ENCODE peak calls at places on chromosomes 11 and 22, in nine cellular contexts. One of them, this sample, is unnamed.

GRCh38 chr22:25368271-25368670 is 148.8 kb downstream of the CRYBB2 start:
- DNase-seq in CD4-positive, alpha-beta T cell: no peak
- DNase-seq in ovary: no peak
- DNase-seq in stomach: peak; percentile 45
- DNase-seq in psoas muscle: peak; percentile 53
- DNase-seq in A549: no peak
- DNase-seq in HCT116: no peak
- DNase-seq in GM12878: no peak
- DNase-seq in neuronal stem cell: no peak
- DNase-seq in this sample: no peak

GRCh38 chr11:64183890-64184289 is 2.1 kb upstream of the STIP1 start:
- DNase-seq in CD4-positive, alpha-beta T cell: no peak
- DNase-seq in ovary: no peak
- DNase-seq in stomach: no peak
- DNase-seq in psoas muscle: no peak
- DNase-seq in A549: no peak
- DNase-seq in HCT116: no peak
- DNase-seq in GM12878: no peak
- DNase-seq in neuronal stem cell: no peak
- DNase-seq in this sample: no peak

GRCh38 chr11:59197990-59198389 is 14.7 kb downstream of the MPEG1 start:
- DNase-seq in CD4-positive, alpha-beta T cell: no peak
- DNase-seq in ovary: peak; percentile 77
- DNase-seq in stomach: peak; percentile 83
- DNase-seq in psoas muscle: peak; percentile 82
- DNase-seq in A549: no peak
- DNase-seq in HCT116: no peak
- DNase-seq in GM12878: no peak
- DNase-seq in neuronal stem cell: no peak
- DNase-seq in this sample: no peak

GRCh38 chr11:110712643-110713468 is 619 bp upstream of the ARHGAP20 start:
- DNase-seq in CD4-positive, alpha-beta T cell: peak; percentile 1
- DNase-seq in ovary: no peak
- DNase-seq in stomach: no peak
- DNase-seq in psoas muscle: peak; percentile 60
- DNase-seq in A549: no peak
- DNase-seq in HCT116: no peak
- DNase-seq in GM12878: no peak
- DNase-seq in neuronal stem cell: peak; percentile 47
- DNase-seq in this sample: no peak

GRCh38 chr11:9951714-9952275 is 287.9 kb downstream of the SWAP70 start:
- DNase-seq in CD4-positive, alpha-beta T cell: no peak
- DNase-seq in ovary: no peak
- DNase-seq in stomach: no peak
- DNase-seq in psoas muscle: peak; percentile 59
- DNase-seq in A549: no peak
- DNase-seq in HCT116: no peak
- DNase-seq in GM12878: no peak
- DNase-seq in neuronal stem cell: no peak
- DNase-seq in this sample: no peak

GRCh38 chr11:10309163-10310093 is 4.6 kb downstream of the ADM start:
- DNase-seq in CD4-positive, alpha-beta T cell: no peak
- DNase-seq in ovary: peak; percentile 73
- DNase-seq in stomach: peak; percentile 91
- DNase-seq in psoas muscle: peak; percentile 89
- DNase-seq in A549: peak; percentile 80
- DNase-seq in HCT116: peak; percentile 83
- DNase-seq in GM12878: no peak
- DNase-seq in neuronal stem cell: no peak
- DNase-seq in this sample: no peak

GRCh38 chr11:10374386-10374785 is 69.5 kb downstream of the ADM start:
- DNase-seq in CD4-positive, alpha-beta T cell: no peak
- DNase-seq in ovary: no peak
- DNase-seq in stomach: no peak
- DNase-seq in psoas muscle: no peak
- DNase-seq in A549: no peak
- DNase-seq in HCT116: no peak
- DNase-seq in GM12878: no peak
- DNase-seq in neuronal stem cell: no peak
- DNase-seq in this sample: no peak

GRCh38 chr11:77080643-77081210 is 14.0 kb downstream of the CAPN5 start:
- DNase-seq in CD4-positive, alpha-beta T cell: no peak
- DNase-seq in ovary: no peak
- DNase-seq in stomach: peak; percentile 25
- DNase-seq in psoas muscle: no peak
- DNase-seq in A549: no peak
- DNase-seq in HCT116: no peak
- DNase-seq in GM12878: no peak
- DNase-seq in neuronal stem cell: no peak
- DNase-seq in this sample: no peak

GRCh38 chr22:47552541-47553205 is 790.2 kb downstream of the TBC1D22A start:
- DNase-seq in CD4-positive, alpha-beta T cell: no peak
- DNase-seq in ovary: no peak
- DNase-seq in stomach: no peak
- DNase-seq in psoas muscle: no peak
- DNase-seq in A549: no peak
- DNase-seq in HCT116: no peak
- DNase-seq in GM12878: no peak
- DNase-seq in neuronal stem cell: no peak
- DNase-seq in this sample: no peak
- H3K9me3 ChIP-seq in CD4-positive, alpha-beta T cell: no peaks in the 10 kb centered on the region
- H3K9me3 ChIP-seq in ovary: no peaks in the 10 kb centered on the region
- H3K9me3 ChIP-seq in stomach: no peaks in the 10 kb centered on the region
- H3K9me3 ChIP-seq in psoas muscle: no peaks in the 10 kb centered on the region
- H3K9me3 ChIP-seq in A549: no peaks in the 10 kb centered on the region
- H3K9me3 ChIP-seq in HCT116: no peaks in the 10 kb centered on the region
- H3K9me3 ChIP-seq in GM12878: no peaks in the 10 kb centered on the region
- H3K9me3 ChIP-seq in neuronal stem cell: no peaks in the 10 kb centered on the region
- H3K9me3 ChIP-seq in this sample: no peaks in the 10 kb centered on the region

GRCh38 chr11:98130117-98130625 is 890.6 kb upstream of the CNTN5 start:
- DNase-seq in CD4-positive, alpha-beta T cell: no peak
- DNase-seq in ovary: no peak
- DNase-seq in stomach: no peak
- DNase-seq in psoas muscle: no peak
- DNase-seq in A549: no peak
- DNase-seq in HCT116: no peak
- DNase-seq in GM12878: no peak
- DNase-seq in neuronal stem cell: no peak
- DNase-seq in this sample: no peak
- H3K9me3 ChIP-seq in CD4-positive, alpha-beta T cell: peaks cover 5% of the 10 kb centered on the region
- H3K9me3 ChIP-seq in ovary: no peaks in the 10 kb centered on the region
- H3K9me3 ChIP-seq in stomach: no peaks in the 10 kb centered on the region
- H3K9me3 ChIP-seq in psoas muscle: no peaks in the 10 kb centered on the region
- H3K9me3 ChIP-seq in A549: no peaks in the 10 kb centered on the region
- H3K9me3 ChIP-seq in HCT116: peaks cover 8% of the 10 kb centered on the region
- H3K9me3 ChIP-seq in GM12878: no peaks in the 10 kb centered on the region
- H3K9me3 ChIP-seq in neuronal stem cell: no peaks in the 10 kb centered on the region
- H3K9me3 ChIP-seq in this sample: no peaks in the 10 kb centered on the region

DNA sequence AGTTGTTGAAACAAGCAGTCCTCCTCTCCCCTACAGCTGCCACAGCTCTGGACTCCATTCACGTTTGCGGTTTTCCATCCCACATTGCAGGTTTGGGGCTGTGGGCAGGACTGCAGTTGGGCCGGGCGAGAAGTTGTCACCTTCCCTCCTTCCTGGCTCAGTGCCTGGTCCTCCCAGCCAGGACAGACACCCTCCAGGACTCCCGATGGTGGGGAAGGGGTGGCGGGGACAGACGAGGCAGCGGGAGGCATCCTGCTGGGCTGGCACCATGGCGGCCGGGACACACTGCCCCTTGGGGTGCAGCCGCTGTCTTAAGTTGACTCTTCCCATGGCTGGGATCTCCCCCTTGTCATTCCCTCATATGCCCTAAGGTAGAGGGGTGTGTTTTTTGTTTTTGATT is 615.2 kb downstream of the BRD1 start:
- DNase-seq in CD4-positive, alpha-beta T cell: no peak
- DNase-seq in ovary: peak; percentile 13
- DNase-seq in stomach: peak; percentile 9
- DNase-seq in psoas muscle: no peak
- DNase-seq in A549: no peak
- DNase-seq in HCT116: no peak
- DNase-seq in GM12878: no peak
- DNase-seq in neuronal stem cell: no peak
- DNase-seq in this sample: no peak
- H3K9me3 ChIP-seq in CD4-positive, alpha-beta T cell: no peaks in the 10 kb centered on the region
- H3K9me3 ChIP-seq in ovary: no peaks in the 10 kb centered on the region
- H3K9me3 ChIP-seq in stomach: no peaks in the 10 kb centered on the region
- H3K9me3 ChIP-seq in psoas muscle: no peaks in the 10 kb centered on the region
- H3K9me3 ChIP-seq in A549: peaks cover 2% of the 10 kb centered on the region
- H3K9me3 ChIP-seq in HCT116: no peaks in the 10 kb centered on the region
- H3K9me3 ChIP-seq in GM12878: no peaks in the 10 kb centered on the region
- H3K9me3 ChIP-seq in neuronal stem cell: no peaks in the 10 kb centered on the region
- H3K9me3 ChIP-seq in this sample: no peaks in the 10 kb centered on the region

DNA sequence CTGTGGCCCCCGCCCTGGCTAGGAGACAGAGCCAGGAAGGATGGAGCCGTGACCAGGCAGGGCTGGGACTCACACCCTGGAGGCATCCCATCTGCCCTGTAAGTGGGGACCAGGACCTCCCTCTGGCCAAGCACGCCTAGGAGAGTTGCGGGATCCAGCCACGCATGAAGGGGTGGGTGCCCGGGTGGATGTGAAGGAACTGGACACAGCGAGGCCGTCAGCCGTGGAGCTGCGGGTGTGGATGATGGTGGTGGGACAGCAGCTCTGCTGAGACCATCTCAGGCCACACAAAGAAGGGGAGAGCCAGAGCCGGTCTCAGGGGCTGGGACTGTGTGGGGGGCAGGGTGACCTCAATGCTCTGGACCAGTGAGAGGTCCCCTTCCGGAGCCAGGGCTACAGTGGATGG is 746.4 kb downstream of the BRD1 start:
- DNase-seq in CD4-positive, alpha-beta T cell: no peak
- DNase-seq in ovary: no peak
- DNase-seq in stomach: no peak
- DNase-seq in psoas muscle: peak; percentile 30
- DNase-seq in A549: no peak
- DNase-seq in HCT116: no peak
- DNase-seq in GM12878: no peak
- DNase-seq in neuronal stem cell: no peak
- DNase-seq in this sample: no peak
- H3K9me3 ChIP-seq in CD4-positive, alpha-beta T cell: no peaks in the 10 kb centered on the region
- H3K9me3 ChIP-seq in ovary: no peaks in the 10 kb centered on the region
- H3K9me3 ChIP-seq in stomach: no peaks in the 10 kb centered on the region
- H3K9me3 ChIP-seq in psoas muscle: no peaks in the 10 kb centered on the region
- H3K9me3 ChIP-seq in A549: no peaks in the 10 kb centered on the region
- H3K9me3 ChIP-seq in HCT116: no peaks in the 10 kb centered on the region
- H3K9me3 ChIP-seq in GM12878: no peaks in the 10 kb centered on the region
- H3K9me3 ChIP-seq in neuronal stem cell: no peaks in the 10 kb centered on the region
- H3K9me3 ChIP-seq in this sample: no peaks in the 10 kb centered on the region

GRCh38 chr22:49349841-49350381 is 477.8 kb downstream of the BRD1 start:
- DNase-seq in CD4-positive, alpha-beta T cell: no peak
- DNase-seq in ovary: no peak
- DNase-seq in stomach: no peak
- DNase-seq in psoas muscle: peak; percentile 38
- DNase-seq in A549: no peak
- DNase-seq in HCT116: no peak
- DNase-seq in GM12878: no peak
- DNase-seq in neuronal stem cell: no peak
- DNase-seq in this sample: no peak
- H3K9me3 ChIP-seq in CD4-positive, alpha-beta T cell: no peaks in the 10 kb centered on the region
- H3K9me3 ChIP-seq in ovary: no peaks in the 10 kb centered on the region
- H3K9me3 ChIP-seq in stomach: no peaks in the 10 kb centered on the region
- H3K9me3 ChIP-seq in psoas muscle: no peaks in the 10 kb centered on the region
- H3K9me3 ChIP-seq in A549: no peaks in the 10 kb centered on the region
- H3K9me3 ChIP-seq in HCT116: no peaks in the 10 kb centered on the region
- H3K9me3 ChIP-seq in GM12878: no peaks in the 10 kb centered on the region
- H3K9me3 ChIP-seq in neuronal stem cell: no peaks in the 10 kb centered on the region
- H3K9me3 ChIP-seq in this sample: no peaks in the 10 kb centered on the region

DNA sequence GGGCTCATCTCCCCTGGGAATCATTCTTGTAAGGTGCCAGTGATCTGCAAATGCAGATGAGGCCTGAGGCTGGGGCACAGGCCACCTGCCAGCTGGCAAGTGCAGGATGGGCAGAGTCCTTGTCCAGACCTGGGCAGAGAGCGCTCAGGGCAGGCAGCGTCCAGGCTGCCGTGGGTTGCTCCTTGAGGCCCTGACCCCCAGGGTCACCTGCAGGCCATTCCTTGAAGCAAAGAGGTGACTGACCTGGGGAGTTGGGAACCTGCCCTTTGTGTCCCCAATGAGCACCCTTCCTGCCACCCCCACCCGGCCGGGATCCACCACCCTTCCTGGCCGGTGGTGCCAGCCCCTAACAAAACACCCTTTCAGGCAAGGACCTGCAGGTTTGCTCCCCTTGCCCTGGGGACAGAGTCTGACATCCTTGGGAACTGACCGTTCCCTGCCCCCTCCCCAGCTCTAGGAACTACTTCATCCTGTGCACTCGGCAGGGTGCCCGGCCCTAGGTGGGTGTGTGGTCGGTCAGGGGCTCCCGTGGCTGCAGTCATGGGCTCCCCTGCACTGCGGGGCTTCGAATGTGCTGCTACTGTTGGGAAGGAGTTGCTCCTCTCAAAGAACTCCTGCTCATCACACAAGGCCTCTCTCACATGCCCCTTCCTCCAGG is 28.3 kb downstream of the DUSP8 start:
- DNase-seq in CD4-positive, alpha-beta T cell: no peak
- DNase-seq in ovary: no peak
- DNase-seq in stomach: no peak
- DNase-seq in psoas muscle: no peak
- DNase-seq in A549: no peak
- DNase-seq in HCT116: no peak
- DNase-seq in GM12878: no peak
- DNase-seq in neuronal stem cell: no peak
- DNase-seq in this sample: no peak
- H3K9me3 ChIP-seq in CD4-positive, alpha-beta T cell: no peaks in the 10 kb centered on the region
- H3K9me3 ChIP-seq in ovary: no peaks in the 10 kb centered on the region
- H3K9me3 ChIP-seq in stomach: no peaks in the 10 kb centered on the region
- H3K9me3 ChIP-seq in psoas muscle: no peaks in the 10 kb centered on the region
- H3K9me3 ChIP-seq in A549: no peaks in the 10 kb centered on the region
- H3K9me3 ChIP-seq in HCT116: no peaks in the 10 kb centered on the region
- H3K9me3 ChIP-seq in GM12878: no peaks in the 10 kb centered on the region
- H3K9me3 ChIP-seq in neuronal stem cell: no peaks in the 10 kb centered on the region
- H3K9me3 ChIP-seq in this sample: no peaks in the 10 kb centered on the region

DNA sequence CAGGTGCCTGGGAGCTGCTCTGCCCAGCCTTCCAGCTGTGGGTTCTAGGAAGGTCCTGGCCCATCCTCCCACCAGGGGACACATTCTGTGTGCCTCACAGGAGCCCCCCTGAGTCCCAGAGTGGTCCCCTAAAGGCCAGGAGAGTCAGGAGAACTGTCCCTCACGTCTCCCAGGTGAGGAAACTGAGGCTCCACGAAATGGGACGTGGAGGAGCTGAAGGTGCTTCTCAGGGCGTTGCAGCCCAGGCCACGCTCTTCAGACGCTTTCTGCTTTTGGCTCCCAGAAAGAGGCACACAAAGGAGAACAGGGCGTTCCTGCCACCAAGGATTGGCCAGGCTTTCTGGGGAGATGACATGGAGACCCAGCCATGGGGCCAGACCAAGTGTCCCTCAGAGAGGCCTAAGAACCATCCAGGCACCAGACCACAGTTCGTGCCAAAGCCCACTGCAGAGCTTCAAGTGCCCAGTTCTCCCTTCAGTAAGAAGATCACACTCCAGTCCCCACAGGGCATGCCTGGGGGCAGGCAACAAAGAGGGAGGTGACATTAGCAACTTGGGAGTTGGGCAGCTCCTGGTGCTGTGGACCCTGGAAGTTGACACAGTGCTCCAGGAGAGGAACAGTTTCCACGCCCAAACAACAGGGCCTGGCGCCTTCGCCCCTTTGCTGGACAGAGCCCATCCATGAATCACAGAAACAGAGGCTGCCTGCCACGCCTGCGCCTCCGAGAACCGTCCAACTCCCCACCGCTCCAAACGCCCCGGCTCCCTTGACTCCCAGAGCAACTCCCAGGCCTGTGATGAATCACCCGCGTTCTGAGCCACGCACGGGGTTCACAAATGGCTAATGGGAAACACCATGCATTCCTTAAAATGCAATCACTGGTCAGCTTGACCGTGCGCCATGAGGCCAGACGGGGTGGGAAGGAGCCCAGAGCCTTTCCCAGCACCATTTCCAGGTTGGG is 589.2 kb downstream of the BRD1 start:
- DNase-seq in CD4-positive, alpha-beta T cell: no peak
- DNase-seq in ovary: peak; percentile 28
- DNase-seq in stomach: no peak
- DNase-seq in psoas muscle: no peak
- DNase-seq in A549: no peak
- DNase-seq in HCT116: no peak
- DNase-seq in GM12878: no peak
- DNase-seq in neuronal stem cell: no peak
- DNase-seq in this sample: no peak
- H3K9me3 ChIP-seq in CD4-positive, alpha-beta T cell: no peaks in the 10 kb centered on the region
- H3K9me3 ChIP-seq in ovary: no peaks in the 10 kb centered on the region
- H3K9me3 ChIP-seq in stomach: no peaks in the 10 kb centered on the region
- H3K9me3 ChIP-seq in psoas muscle: no peaks in the 10 kb centered on the region
- H3K9me3 ChIP-seq in A549: no peaks in the 10 kb centered on the region
- H3K9me3 ChIP-seq in HCT116: no peaks in the 10 kb centered on the region
- H3K9me3 ChIP-seq in GM12878: no peaks in the 10 kb centered on the region
- H3K9me3 ChIP-seq in neuronal stem cell: no peaks in the 10 kb centered on the region
- H3K9me3 ChIP-seq in this sample: no peaks in the 10 kb centered on the region